ENCODE peak calls at places on chromosomes 3 and 15, in seven cellular contexts. V is GM23338, K is A673, P is AML-193, M is EH, B is hippocampal formation, W is cardiac fibroblast. O is an unnamed sample.

GRCh38 chr3:109923431-109923830 is 586.1 kb upstream of the DPPA4 start:
- DNase-seq in V (no peak), K (no peak), P (no peak), M (peak), B (no peak), W (no peak), O (no peak)

GRCh38 chr3:45367451-45367850 is 20.9 kb upstream of the LARS2 start:
- DNase-seq in V (no peak), K (no peak), P (no peak), M (peak), B (no peak), W (peak), O (peak)

GRCh38 chr3:120536642-120537041 is 59.5 kb upstream of the NDUFB4 start:
- DNase-seq in V (no peak), K (peak), P (no peak), M (peak), B (no peak), W (no peak), O (peak)

GRCh38 chr15:89335289-89336041 is 841 bp upstream of the POLG start:
- DNase-seq in V (peak), K (no peak), P (no peak), M (no peak), B (no peak), W (no peak), O (no peak)

GRCh38 chr3:170835346-170835745 is 34.6 kb downstream of the RPL22L1 start:
- DNase-seq in V (no peak), K (peak), P (no peak), M (no peak), B (no peak), W (no peak), O (no peak)

GRCh38 chr3:126748701-126749546 is 44.9 kb downstream of the CHCHD6 start:
- DNase-seq in V (no peak), K (no peak), P (no peak), M (no peak), B (no peak), W (no peak), O (no peak)

GRCh38 chr3:166829896-166830295 is 550.2 kb downstream of the ZBBX start:
- DNase-seq in V (no peak), K (no peak), P (no peak), M (no peak), B (no peak), W (no peak), O (no peak)

GRCh38 chr3:102114264-102114979 is 265.1 kb downstream of the NFKBIZ start:
- DNase-seq in V (no peak), K (no peak), P (no peak), M (no peak), B (no peak), W (no peak), O (no peak)

GRCh38 chr3:15220056-15220455 is 14.0 kb downstream of the CAPN7 start:
- DNase-seq in V (no peak), K (no peak), P (no peak), M (no peak), B (no peak), W (no peak), O (no peak)

GRCh38 chr15:82043130-82043673 is 2.6 kb downstream of the MEX3B start:
- DNase-seq in V (peak), K (no peak), P (peak), M (peak), B (no peak), W (no peak), O (peak)

GRCh38 chr3:183907911-183908331 is 23.2 kb upstream of the PARL start:
- DNase-seq in V (no peak), K (no peak), P (no peak), M (no peak), B (no peak), W (no peak), O (no peak)

GRCh38 chr3:111979689-111980025 is 831 bp downstream of the ABHD10 start:
- DNase-seq in V (no peak), K (peak), P (no peak), M (peak), B (no peak), W (no peak), O (no peak)

GRCh38 chr3:58657571-58658141 is 8.9 kb downstream of the FAM3D start:
- DNase-seq in V (no peak), K (no peak), P (no peak), M (no peak), B (no peak), W (no peak), O (no peak)

GRCh38 chr15:58762731-58763130 is 8.4 kb upstream of the MINDY2 start:
- DNase-seq in V (no peak), K (no peak), P (no peak), M (no peak), B (no peak), W (no peak), O (no peak)

GRCh38 chr3:118818386-118818785 is 216.3 kb downstream of the IGSF11 start:
- DNase-seq in V (no peak), K (no peak), P (no peak), M (peak), B (no peak), W (peak), O (peak)

GRCh38 chr3:178777718-178778411 is 241.6 kb downstream of the KCNMB2 start:
- DNase-seq in V (no peak), K (no peak), P (no peak), M (peak), B (no peak), W (peak), O (peak)

GRCh38 chr3:130963878-130964277 is 62.7 kb downstream of the ASTE1 start:
- DNase-seq in V (peak), K (peak), P (peak), M (peak), B (peak), W (peak), O (peak)

GRCh38 chr15:73599934-73600333 is 33.3 kb downstream of the NPTN start:
- DNase-seq in V (no peak), K (no peak), P (no peak), M (peak), B (no peak), W (peak), O (peak)

GRCh38 chr3:124838963-124839362 is 48.2 kb downstream of the ITGB5 start:
- DNase-seq in V (no peak), K (no peak), P (no peak), M (no peak), B (no peak), W (no peak), O (no peak)

GRCh38 chr3:41117398-41117870 is 81.9 kb upstream of the CTNNB1 start:
- DNase-seq in V (peak), K (peak), P (peak), M (peak), B (peak), W (peak), O (peak)

GRCh38 chr3:44061961-44062360 is 179.7 kb upstream of the TOPAZ1 start:
- DNase-seq in V (peak), K (no peak), P (no peak), M (no peak), B (no peak), W (no peak), O (no peak)

GRCh38 chr3:72595927-72596610 is 252.2 kb downstream of the SHQ1 start:
- DNase-seq in V (no peak), K (no peak), P (no peak), M (peak), B (no peak), W (no peak), O (peak)

GRCh38 chr3:88301273-88302002 is 151.7 kb downstream of the C3orf38 start:
- DNase-seq in V (no peak), K (no peak), P (no peak), M (no peak), B (no peak), W (peak), O (no peak)

GRCh38 chr3:32401141-32401540 is 9.5 kb downstream of the CMTM7 start:
- DNase-seq in V (peak), K (no peak), P (no peak), M (no peak), B (no peak), W (no peak), O (peak)

GRCh38 chr3:40846466-40846865 is 321.7 kb downstream of the ZNF621 start:
- DNase-seq in V (no peak), K (no peak), P (no peak), M (no peak), B (no peak), W (no peak), O (no peak)

GRCh38 chr15:90300988-90301715 is 35.7 kb downstream of the NGRN start:
- DNase-seq in V (peak), K (peak), P (peak), M (peak), B (no peak), W (peak), O (peak)

GRCh38 chr3:168165390-168166269 is 69.9 kb upstream of the GOLIM4 start:
- DNase-seq in V (peak), K (peak), P (peak), M (peak), B (peak), W (peak), O (peak)